ENCODE peak calls at places on chromosomes 1 and 21, in seven cellular contexts. G is suprapubic skin; W is esophagus squamous epithelium; U is iPS DF 6.9; T is CD8-positive, alpha-beta memory T cell; F is cardiac muscle cell; K is small intestine. N is an unnamed sample. For H3K4me1, the result is how much of the 10 kb centered on the place peaks cover.

GRCh38 chr1:230936475-230936874 is 42.2 kb downstream of the TTC13 start:
- DNase-seq in F (no peak), G (no peak), W (no peak), K (no peak), T (no peak), U (no peak), N (no peak)

GRCh38 chr1:160539896-160540858 is 17.1 kb upstream of the SLAMF6 start:
- DNase-seq in T (peak), U (no peak), F (peak), G (no peak), K (peak), W (no peak), N (no peak)

GRCh38 chr1:100353988-100354387 is 1.7 kb downstream of the CDC14A start:
- DNase-seq in G (no peak), T (no peak), U (no peak), W (no peak), K (peak), F (no peak), N (no peak)

GRCh38 chr21:35136586-35137254 is 87.6 kb upstream of the RUNX1 start:
- DNase-seq in G (no peak), W (no peak), F (peak), T (no peak), K (peak), U (no peak), N (no peak)

GRCh38 chr1:23027352-23027907 is 8.2 kb downstream of the KDM1A start:
- DNase-seq in F (no peak), U (no peak), T (no peak), G (no peak), K (no peak), W (no peak), N (no peak)

GRCh38 chr21:44943686-44944550 is 4.1 kb downstream of the SLX9 start:
- DNase-seq in G (peak), K (no peak), T (no peak), W (no peak), F (no peak), U (no peak), N (no peak)

GRCh38 chr1:189021577-189021976 is 1456.1 kb downstream of the BRINP3 start:
- DNase-seq in F (no peak), W (no peak), U (no peak), G (no peak), K (no peak), T (no peak), N (no peak)

GRCh38 chr1:181910905-181911304 is 150.6 kb downstream of the ZNF648 start:
- DNase-seq in U (no peak), W (no peak), G (no peak), T (no peak), K (no peak), F (no peak), N (no peak)

GRCh38 chr1:226624526-226624925 is 76.0 kb downstream of the STUM start:
- DNase-seq in K (no peak), W (no peak), G (peak), U (no peak), F (peak), T (no peak), N (no peak)

GRCh38 chr1:208820600-208821232 is 576.5 kb upstream of the PLXNA2 start:
- DNase-seq in W (no peak), U (no peak), F (no peak), K (no peak), T (no peak), G (no peak), N (no peak)

GRCh38 chr1:231603598-231604275 is 22.9 kb upstream of the DISC1 start:
- DNase-seq in G (no peak), U (no peak), T (peak), W (no peak), F (peak), K (peak), N (peak)

GRCh38 chr1:9589719-9590157 is 1.0 kb downstream of the TMEM201 start:
- DNase-seq in U (no peak), T (no peak), F (no peak), G (no peak), W (no peak), K (no peak), N (no peak)

GRCh38 chr1:3610823-3611169 is 512 bp downstream of the MEGF6 start:
- DNase-seq in G (no peak), U (no peak), W (no peak), T (no peak), F (no peak), K (no peak), N (no peak)

GRCh38 chr1:111202366-111202706 is 1.9 kb upstream of the DENND2D start:
- DNase-seq in G (no peak), W (no peak), F (no peak), U (no peak), K (peak), T (no peak), N (peak)

GRCh38 chr1:209063816-209064664 is 519.5 kb upstream of the CAMK1G start:
- DNase-seq in K (no peak), W (no peak), G (no peak), F (no peak), U (no peak), T (no peak), N (no peak)

GRCh38 chr1:181134543-181135461 is 46.3 kb downstream of the IER5 start:
- DNase-seq in W (no peak), K (peak), T (no peak), U (no peak), F (peak), G (no peak), N (peak)

GRCh38 chr1:79161077-79161476 is 154.5 kb upstream of the ADGRL4 start:
- DNase-seq in U (no peak), K (no peak), W (no peak), G (no peak), F (peak), T (no peak), N (no peak)

GRCh38 chr1:209989525-209989924 is 51.5 kb downstream of the SYT14 start:
- DNase-seq in G (no peak), T (no peak), F (peak), K (peak), U (no peak), W (no peak), N (no peak)

GRCh38 chr1:206631085-206631509 is 4.2 kb upstream of the DYRK3 start:
- DNase-seq in T (no peak), G (no peak), U (peak), F (peak), K (peak), W (peak), N (no peak)

GRCh38 chr1:243489681-243490080 is 233.8 kb downstream of the SDCCAG8 start:
- DNase-seq in G (no peak), W (no peak), F (no peak), K (no peak), T (no peak), U (no peak), N (no peak)
- H3K4me1 ChIP-seq in G (under half), W (under half), F (under half), K (under half), T (under half), U (under half), N (under half)

GRCh38 chr1:36175137-36176095 is 19.5 kb downstream of the MAP7D1 start:
- DNase-seq in U (no peak), T (no peak), G (no peak), W (no peak), K (no peak), F (peak), N (no peak)

GRCh38 chr1:36174716-36175115 is 18.8 kb downstream of the MAP7D1 start:
- DNase-seq in G (no peak), F (no peak), U (no peak), T (no peak), W (no peak), K (no peak), N (no peak)

GRCh38 chr1:36172017-36172747 is 16.2 kb downstream of the MAP7D1 start:
- DNase-seq in G (no peak), T (no peak), U (no peak), F (no peak), W (no peak), K (no peak), N (no peak)

GRCh38 chr1:36170643-36171412 is 14.9 kb downstream of the MAP7D1 start:
- DNase-seq in G (no peak), F (no peak), W (no peak), K (no peak), T (no peak), U (no peak), N (no peak)

GRCh38 chr1:36172983-36173382 is 17.0 kb downstream of the MAP7D1 start:
- DNase-seq in T (no peak), G (no peak), F (peak), K (no peak), U (no peak), W (no peak), N (no peak)
- H3K4me1 ChIP-seq in T (under half), G (under half), F (under half), K (under half), U (under half), W (under half), N (under half)

DNA sequence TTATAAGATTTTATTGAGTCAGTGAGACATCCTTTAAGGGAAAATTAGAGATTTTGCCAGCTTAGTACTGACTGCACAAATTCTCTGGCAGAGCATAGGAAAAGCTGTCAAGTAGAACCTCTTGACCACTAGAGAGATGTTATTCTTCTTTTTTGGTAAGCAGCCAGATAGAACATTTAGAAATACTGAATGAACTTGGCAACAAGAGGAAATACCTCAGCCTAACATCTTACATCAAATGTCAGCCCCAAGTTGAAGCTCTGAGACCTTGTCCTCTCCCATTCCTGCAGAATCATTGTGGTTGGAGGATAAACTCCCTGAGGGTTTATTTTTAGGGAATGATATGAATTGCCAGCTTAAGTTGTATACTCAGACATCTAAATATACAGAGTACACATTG is 53.4 kb downstream of the MIGA1 start:
- DNase-seq in U (no peak), G (no peak), K (no peak), W (no peak), F (peak), T (no peak), N (no peak)
- H3K4me1 ChIP-seq in U (under half), G (under half), K (under half), W (under half), F (half or more), T (under half), N (under half)

GRCh38 chr1:1753607-1754005 is 24.7 kb downstream of the NADK start:
- DNase-seq in T (no peak), F (no peak), K (no peak), G (no peak), W (no peak), U (no peak), N (no peak)
- H3K4me1 ChIP-seq in T (under half), F (under half), K (under half), G (under half), W (under half), U (under half), N (under half)

DNA sequence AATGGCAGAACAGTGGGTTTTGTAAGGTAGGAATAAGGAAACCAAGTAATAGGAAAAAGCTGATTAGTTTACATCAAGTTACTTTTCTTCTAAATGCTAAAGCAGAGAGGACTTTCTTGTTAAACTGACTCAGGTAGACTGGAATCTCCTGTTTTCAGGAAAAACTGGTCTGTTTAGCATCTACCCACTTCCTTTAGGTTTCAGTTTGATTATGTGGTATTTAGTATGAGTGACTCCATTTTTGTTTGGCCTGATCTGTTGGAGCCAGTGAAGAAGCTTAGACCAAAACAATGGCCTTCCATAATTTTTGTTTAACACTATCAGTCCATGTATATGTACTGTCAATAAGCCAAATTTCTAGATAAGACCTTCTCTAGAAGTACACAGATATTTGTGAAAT is 88.4 kb downstream of the EPB41 start:
- DNase-seq in F (no peak), U (no peak), W (no peak), T (no peak), K (no peak), G (no peak), N (no peak)
- H3K4me1 ChIP-seq in F (under half), U (under half), W (under half), T (under half), K (under half), G (under half), N (under half)